ENCODE peak calls at places on chromosomes 1 and 21, in eight cellular contexts. M, A, X, W, V, O, B and R are unnamed samples.

GRCh38 chr1:234658143-234658542 is 48.2 kb upstream of the IRF2BP2 start:
- DNase-seq in M (peak; percentile 23), A (no peak), X (no peak), W (no peak), V (peak; percentile 62), O (peak; percentile 46), B (no peak), R (no peak)

GRCh38 chr1:227305894-227306626 is 12.2 kb downstream of the CDC42BPA start:
- DNase-seq in M (no peak), A (no peak), X (no peak), W (no peak), V (no peak), O (no peak), B (no peak), R (no peak)

GRCh38 chr1:60488857-60489256 is 415.3 kb upstream of the C1orf87 start:
- DNase-seq in M (no peak), A (no peak), X (no peak), W (no peak), V (no peak), O (no peak), B (no peak), R (no peak)

GRCh38 chr1:224879404-224879803 is 50.1 kb upstream of the DNAH14 start:
- DNase-seq in M (no peak), A (no peak), X (no peak), W (no peak), V (no peak), O (peak; percentile 52), B (no peak), R (no peak)

GRCh38 chr1:145690587-145691558 is 16.3 kb downstream of the PDZK1 start:
- DNase-seq in M (no peak), A (peak; percentile 20), X (peak; percentile 35), W (no peak), V (no peak), O (peak; percentile 63), B (no peak), R (no peak)

GRCh38 chr1:48560577-48560976 is 88.6 kb upstream of the SPATA6 start:
- DNase-seq in M (no peak), A (no peak), X (no peak), W (no peak), V (no peak), O (no peak), B (no peak), R (no peak)

GRCh38 chr1:184866582-184866981 is 107.7 kb downstream of the NIBAN1 start:
- DNase-seq in M (no peak), A (no peak), X (no peak), W (no peak), V (no peak), O (no peak), B (no peak), R (no peak)

GRCh38 chr1:1910651-1911389 is 4.2 kb upstream of the CALML6 start:
- DNase-seq in M (no peak), A (no peak), X (peak; percentile 15), W (no peak), V (peak; percentile 44), O (no peak), B (no peak), R (no peak)

GRCh38 chr1:19504796-19505693 is 19.7 kb upstream of the CAPZB start:
- DNase-seq in M (no peak), A (peak; percentile 52), X (no peak), W (no peak), V (no peak), O (peak; percentile 68), B (no peak), R (no peak)

GRCh38 chr1:156052862-156053769 is 482 bp downstream of the UBQLN4 start:
- DNase-seq in M (peak; percentile 94), A (no peak), X (peak; percentile 67), W (peak; percentile 91), V (peak; percentile 70), O (peak; percentile 65), B (peak; percentile 55), R (peak; percentile 86)

GRCh38 chr1:202159534-202160371 is 649 bp downstream of the PTPN7 start:
- DNase-seq in M (no peak), A (no peak), X (no peak), W (no peak), V (no peak), O (no peak), B (no peak), R (no peak)

GRCh38 chr1:214902636-214903320 is 179.8 kb upstream of the KCNK2 start:
- DNase-seq in M (no peak), A (no peak), X (no peak), W (no peak), V (no peak), O (peak; percentile 56), B (no peak), R (no peak)

GRCh38 chr1:112818990-112819689 is 104.0 kb upstream of the PPM1J start:
- DNase-seq in M (no peak), A (no peak), X (no peak), W (no peak), V (no peak), O (peak; percentile 60), B (no peak), R (no peak)

GRCh38 chr1:89725016-89725380 is 92.1 kb downstream of the LRRC8C start:
- DNase-seq in M (no peak), A (peak; percentile 67), X (peak; percentile 75), W (no peak), V (no peak), O (peak; percentile 75), B (peak; percentile 41), R (no peak)

GRCh38 chr1:94805912-94806311 is 14.2 kb upstream of the SLC44A3 start:
- DNase-seq in M (peak; percentile 75), A (no peak), X (no peak), W (peak; percentile 65), V (peak; percentile 61), O (peak; percentile 46), B (no peak), R (peak; percentile 66)

GRCh38 chr21:31945576-31945975 is 72.8 kb downstream of the HUNK start:
- DNase-seq in M (no peak), A (peak; percentile 22), X (no peak), W (no peak), V (no peak), O (no peak), B (no peak), R (no peak)

GRCh38 chr1:12063141-12064072 is at the start of gene TNFRSF8:
- DNase-seq in M (peak; percentile 85), A (no peak), X (no peak), W (peak; percentile 44), V (no peak), O (no peak), B (no peak), R (no peak)

GRCh38 chr1:226044514-226045132 is 17.9 kb upstream of the H3-3A start:
- DNase-seq in M (no peak), A (no peak), X (no peak), W (no peak), V (no peak), O (no peak), B (no peak), R (no peak)

DNA sequence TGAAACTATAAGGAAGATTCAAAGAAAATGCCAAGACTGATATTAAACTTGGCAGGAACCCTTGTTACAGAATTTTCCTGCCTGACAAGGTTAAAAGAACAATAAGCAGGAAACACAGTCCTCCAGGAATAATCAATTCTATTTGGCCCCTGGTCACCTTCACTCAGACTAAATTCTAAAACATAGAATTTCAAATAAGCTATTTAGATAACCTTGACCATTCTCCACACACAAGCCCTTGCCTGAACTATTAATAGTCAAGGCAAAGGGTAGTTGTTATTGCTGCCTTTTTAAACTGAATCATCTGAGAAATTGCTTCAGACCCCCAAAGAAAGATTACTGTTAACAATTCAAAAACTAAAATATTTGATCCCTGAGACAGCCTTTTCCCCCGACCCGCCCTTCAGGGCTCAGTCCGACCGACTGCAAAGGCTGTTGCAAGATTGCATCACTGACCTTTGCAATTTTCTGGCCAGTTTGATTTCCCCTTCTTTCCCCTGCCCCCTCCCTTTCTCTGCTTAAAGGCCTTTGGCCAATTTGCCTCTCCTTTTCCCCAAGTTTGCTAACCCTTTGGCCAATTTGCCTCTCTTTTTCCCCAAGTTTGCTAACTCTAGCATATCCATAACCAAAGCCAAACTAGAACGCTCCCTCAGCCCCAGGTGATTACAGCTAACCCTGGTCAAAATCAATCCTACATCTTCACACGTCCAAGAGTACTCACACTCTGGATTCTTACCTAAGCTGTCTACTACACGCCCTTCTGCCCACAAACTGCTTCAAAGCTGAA is 1.4 kb upstream of the G0S2 start:
- DNase-seq in M (no peak), A (peak; percentile 46), X (peak; percentile 64), W (no peak), V (no peak), O (no peak), B (no peak), R (no peak)
- TF ChIP-seq CTCF in M (no peak), A (no peak), X (no peak), W (no peak), V (no peak), O (no peak), B (no peak), R (no peak)

DNA sequence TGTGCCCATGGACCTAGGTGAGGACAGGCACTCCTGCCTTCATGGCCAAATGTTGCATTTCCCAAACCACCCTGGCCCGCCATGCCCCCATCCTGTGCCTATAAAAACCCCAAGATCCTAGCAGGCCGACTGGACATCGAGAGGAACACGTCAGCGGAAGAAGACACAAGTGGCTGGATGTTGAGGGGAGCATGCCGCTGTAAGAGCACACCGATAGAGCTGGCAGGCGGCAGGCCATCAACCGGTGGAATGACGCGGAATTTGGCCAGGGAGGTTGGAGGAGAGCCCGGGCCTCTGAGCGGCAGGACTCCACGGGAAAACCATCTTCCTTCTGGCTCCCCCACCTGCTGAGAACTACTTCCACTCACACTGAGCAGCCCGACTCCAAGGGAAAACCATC is 361.1 kb upstream of the TMPRSS15 start:
- DNase-seq in M (no peak), A (no peak), X (no peak), W (no peak), V (no peak), O (no peak), B (no peak), R (no peak)
- TF ChIP-seq CTCF in M (no peak), A (no peak), X (no peak), W (no peak), V (no peak), O (no peak), B (no peak), R (no peak)

GRCh38 chr1:109025691-109026090 is 16.2 kb downstream of the WDR47 start:
- DNase-seq in M (no peak), A (no peak), X (no peak), W (no peak), V (no peak), O (no peak), B (no peak), R (no peak)

GRCh38 chr1:109024651-109025050 is 17.3 kb downstream of the WDR47 start:
- DNase-seq in M (no peak), A (no peak), X (no peak), W (no peak), V (no peak), O (no peak), B (no peak), R (no peak)

GRCh38 chr1:109027841-109028240 is 14.1 kb downstream of the WDR47 start:
- DNase-seq in M (no peak), A (no peak), X (no peak), W (no peak), V (no peak), O (no peak), B (no peak), R (no peak)
- TF ChIP-seq CTCF in M (no peak), A (no peak), X (no peak), W (no peak), V (peak; percentile 11), O (peak; percentile 62), B (peak; percentile 24), R (no peak)

DNA sequence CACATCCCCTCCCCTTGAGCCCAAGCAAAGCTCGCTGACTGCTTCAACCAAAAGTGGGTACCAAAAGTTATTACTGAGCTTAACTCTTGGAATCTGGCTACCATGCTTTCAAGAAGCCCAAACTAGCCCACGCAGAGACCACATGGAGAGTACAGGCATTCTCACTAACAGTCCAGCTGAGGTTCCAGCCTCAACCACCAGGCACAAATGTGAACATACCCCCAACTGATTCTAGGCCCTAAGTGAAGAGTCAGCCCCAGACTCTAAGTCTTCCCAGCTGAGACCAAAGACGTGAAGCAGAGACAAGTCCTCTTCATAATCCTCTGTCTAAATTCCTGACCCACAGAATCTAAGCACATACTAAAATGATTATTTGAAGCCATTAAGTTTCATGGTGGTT is 36.8 kb downstream of the EVI5 start:
- DNase-seq in M (peak; percentile 47), A (no peak), X (no peak), W (no peak), V (no peak), O (no peak), B (no peak), R (no peak)
- TF ChIP-seq CTCF in M (no peak), A (no peak), X (no peak), W (no peak), V (no peak), O (no peak), B (no peak), R (no peak)